ENCODE peak calls at places on chromosomes 7 and 10, in five cellular contexts. K is transverse colon, D is GM23338, Z is esophagus muscularis mucosa, T is HCT116. Q is an unnamed sample. For H3K4me1, the result is how much of the 10 kb centered on the place peaks cover.

GRCh38 chr10:74975758-74976157 is 135.7 kb upstream of the SAMD8 start:
- DNase-seq in T (no peak), Z (no peak), D (no peak), K (no peak), Q (no peak)

GRCh38 chr7:146660839-146661238 is 544.2 kb downstream of the CNTNAP2 start:
- DNase-seq in D (no peak), T (no peak), K (no peak), Z (no peak), Q (no peak)

GRCh38 chr7:35691827-35692307 is 3.1 kb downstream of the HERPUD2 start:
- DNase-seq in Z (no peak), D (no peak), T (no peak), K (peak), Q (no peak)

GRCh38 chr7:2016021-2016631 is 216.6 kb downstream of the MAD1L1 start:
- DNase-seq in D (no peak), K (no peak), T (no peak), Z (no peak), Q (no peak)

GRCh38 chr7:146554568-146554967 is 438.0 kb downstream of the CNTNAP2 start:
- DNase-seq in K (no peak), D (no peak), T (no peak), Z (no peak), Q (no peak)

GRCh38 chr10:112435013-112435619 is 11.6 kb downstream of the ZDHHC6 start:
- DNase-seq in Z (no peak), T (peak), K (no peak), D (peak), Q (no peak)

GRCh38 chr7:69861233-69861632 is 263.0 kb downstream of the AUTS2 start:
- DNase-seq in D (no peak), K (no peak), Z (no peak), T (no peak), Q (no peak)

GRCh38 chr10:112969542-112969941 is 19.5 kb downstream of the TCF7L2 start:
- DNase-seq in Z (no peak), K (peak), D (no peak), T (no peak), Q (no peak)

GRCh38 chr7:7857143-7857583 is 111.4 kb upstream of the GLCCI1 start:
- DNase-seq in Z (no peak), T (no peak), D (no peak), K (no peak), Q (no peak)

GRCh38 chr7:150356265-150356897 is 12.2 kb upstream of the REPIN1 start:
- DNase-seq in D (peak), Z (no peak), T (peak), K (no peak), Q (no peak)

GRCh38 chr7:137020351-137020750 is 151.9 kb downstream of the CHRM2 start:
- DNase-seq in D (no peak), K (no peak), Z (no peak), T (no peak), Q (no peak)

GRCh38 chr7:29562307-29562706 is 1.3 kb upstream of the PRR15 start:
- DNase-seq in T (no peak), Z (no peak), D (no peak), K (no peak), Q (no peak)

GRCh38 chr7:80499350-80499955 is 12.4 kb downstream of the GNAT3 start:
- DNase-seq in K (no peak), D (peak), Z (no peak), T (peak), Q (peak)

GRCh38 chr7:45874408-45875131 is 1.7 kb upstream of the CCDC201 start:
- DNase-seq in T (no peak), D (no peak), Z (peak), K (no peak), Q (no peak)

GRCh38 chr7:124084024-124084423 is 51.2 kb upstream of the TMEM229A start:
- DNase-seq in T (no peak), D (no peak), Z (no peak), K (no peak), Q (no peak)

GRCh38 chr10:27625452-27626345 is 119.9 kb downstream of the MKX start:
- DNase-seq in D (peak), T (no peak), Z (no peak), K (no peak), Q (no peak)

GRCh38 chr10:3415038-3415736 is 242.6 kb upstream of the PITRM1 start:
- DNase-seq in K (no peak), Z (no peak), T (no peak), D (no peak), Q (no peak)

GRCh38 chr10:20616918-20617801 is 280.0 kb downstream of the NEBL start:
- DNase-seq in D (no peak), K (no peak), Z (no peak), T (no peak), Q (no peak)

GRCh38 chr10:77821551-77821950 is 105.0 kb downstream of the DLG5 start:
- DNase-seq in D (no peak), K (no peak), Z (no peak), T (no peak), Q (no peak)
- H3K4me1 ChIP-seq in D (under half), K (under half), Z (under half), T (under half), Q (under half)

GRCh38 chr7:56083150-56083785 is 9.5 kb downstream of the PHKG1 start:
- DNase-seq in T (no peak), K (no peak), Z (no peak), D (no peak), Q (no peak)
- TF ChIP-seq POLR2AphosphoS5 in T (no peak), K (no peak), Z (no peak), D (no peak), Q (no peak)

DNA sequence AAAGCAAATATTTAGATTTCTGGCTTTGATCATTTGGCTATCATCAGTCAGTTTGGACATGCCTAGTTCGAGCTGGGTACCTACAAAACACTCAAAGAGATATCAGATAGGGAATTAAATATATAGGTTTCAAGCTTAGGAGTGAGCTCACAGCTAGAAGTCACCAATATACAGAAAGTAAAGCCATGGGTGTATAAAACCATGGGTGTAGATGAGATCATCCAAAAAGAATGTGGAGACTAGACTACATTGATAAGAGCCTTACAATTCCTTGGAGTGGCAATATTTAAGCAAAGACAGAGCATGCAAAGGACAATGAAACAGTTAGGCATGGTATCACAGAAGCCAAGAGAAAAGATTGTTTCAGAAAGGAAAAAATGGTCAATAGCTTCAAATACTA is 7.2 kb upstream of the RALA start:
- DNase-seq in K (no peak), T (no peak), Z (no peak), D (no peak), Q (no peak)
- H3K27ac ChIP-seq in K (no peak), T (no peak), Z (no peak), D (no peak), Q (no peak)

GRCh38 chr10:22641743-22642142 is 72.6 kb downstream of the PIP4K2A start:
- DNase-seq in D (no peak), K (no peak), T (no peak), Z (no peak), Q (no peak)
- H3K4me1 ChIP-seq in D (under half), K (under half), T (under half), Z (under half), Q (under half)

DNA sequence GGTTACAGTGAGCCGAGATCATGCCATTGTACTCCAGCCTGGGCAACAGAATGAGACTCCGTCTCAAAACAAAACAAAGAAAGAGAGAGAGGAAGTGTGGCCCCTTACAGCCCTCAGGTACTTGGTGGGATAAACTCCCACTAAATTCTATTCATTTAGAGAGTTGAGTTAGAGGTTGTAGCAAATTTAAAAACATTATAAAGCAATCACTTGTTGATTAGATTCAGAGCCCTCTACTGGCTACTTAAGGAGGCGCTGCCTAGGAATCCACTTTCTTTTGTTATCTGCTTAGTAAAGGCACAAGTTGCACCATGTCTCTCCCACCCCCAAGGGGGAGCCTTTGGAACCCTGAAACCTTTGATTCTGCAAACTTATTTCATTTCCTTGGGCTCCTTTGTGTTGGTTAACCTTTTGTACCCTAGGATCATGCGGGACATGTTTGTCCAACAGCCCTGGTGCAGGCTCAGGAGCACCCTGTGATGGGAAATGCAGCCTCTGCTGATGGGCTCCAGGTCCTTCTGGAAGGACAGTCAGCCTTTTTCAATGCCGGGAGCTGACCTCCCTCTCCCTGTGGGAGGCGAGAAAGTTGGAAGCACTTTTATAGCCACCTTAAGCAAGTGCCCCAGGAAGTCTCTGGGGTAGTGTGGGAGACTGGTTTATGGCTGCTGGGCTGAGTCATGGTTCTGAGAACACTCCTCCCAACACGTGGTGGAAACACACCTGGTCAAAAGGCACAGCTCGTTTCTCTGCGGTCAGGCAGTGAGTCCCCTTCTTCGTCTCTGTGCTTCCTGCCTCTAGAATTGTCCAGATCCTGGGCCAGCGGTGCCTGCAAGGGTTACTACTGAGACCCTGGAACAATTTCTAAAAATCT is 2.3 kb downstream of the HKDC1 start:
- DNase-seq in K (peak), D (peak), Z (no peak), T (peak), Q (peak)
- TF ChIP-seq POLR2AphosphoS5 in K (peak), D (no peak), Z (no peak), T (peak), Q (no peak)

DNA sequence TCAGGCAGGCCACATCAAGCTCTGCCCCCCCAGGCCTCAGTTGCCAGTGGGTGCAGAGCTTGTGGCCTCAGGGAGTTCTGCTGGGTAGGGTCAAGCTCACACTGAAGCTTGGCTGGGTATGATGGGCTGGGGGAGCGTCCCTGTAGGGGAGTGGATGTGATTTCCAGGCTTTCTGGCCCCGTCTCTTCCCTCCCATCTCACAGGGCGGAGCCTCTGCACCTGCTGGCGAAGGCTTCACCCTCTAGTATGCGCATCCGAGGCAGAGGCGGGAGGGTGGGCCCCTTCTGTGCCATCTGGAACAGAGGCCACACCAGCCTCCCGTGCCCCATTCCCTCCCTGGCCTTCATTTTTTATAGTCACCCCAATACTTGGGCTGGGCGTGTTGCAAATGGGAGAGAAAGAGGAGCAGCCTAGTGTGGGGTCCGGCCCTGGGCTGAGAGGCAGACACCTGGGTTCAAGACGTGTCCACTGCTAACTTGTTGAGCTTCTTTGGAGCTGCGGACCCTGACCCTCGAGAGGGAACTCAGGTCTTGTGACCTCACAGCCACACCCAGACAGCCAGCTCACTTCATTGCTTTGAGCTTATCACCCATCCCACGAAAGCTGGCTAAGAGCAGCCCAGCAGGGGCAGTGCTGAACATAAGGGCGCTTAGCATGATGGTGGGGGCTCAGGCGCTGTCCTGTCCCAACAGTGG is 2.3 kb downstream of the AQP1 start:
- DNase-seq in K (peak), Z (no peak), T (no peak), D (no peak), Q (no peak)
- H3K27ac ChIP-seq in K (peak), Z (peak), T (no peak), D (no peak), Q (peak)

GRCh38 chr10:125018576-125019143 is 76.7 kb downstream of the ZRANB1 start:
- DNase-seq in Z (no peak), D (no peak), T (no peak), K (no peak), Q (no peak)
- H3K4me1 ChIP-seq in Z (half or more), D (under half), T (under half), K (under half), Q (under half)

GRCh38 chr7:101066141-101066857 is 19.0 kb upstream of the TRIM56 start:
- DNase-seq in K (no peak), T (no peak), Z (no peak), D (peak), Q (no peak)
- TF ChIP-seq POLR2AphosphoS5 in K (no peak), T (no peak), Z (no peak), D (no peak), Q (no peak)

Q was measured in breast epithelium.